ENCODE peak calls at places on chromosomes 6 and 20, in eight cellular contexts. One of them, this sample, is unnamed.

GRCh38 chr6:125546827-125547226 is 202.6 kb upstream of the HEY2 start:
- DNase-seq in HuH-7.5: no peak
- DNase-seq in activated CD4-positive, alpha-beta T cell treated with anti-CD3 and anti-CD28 coated beads for 4 hours: no peak
- DNase-seq in RWPE1: no peak
- DNase-seq in fibroblast of the aortic adventitia: peak; percentile 6
- DNase-seq in progenitor cell of endocrine pancreas: no peak
- DNase-seq in stimulated activated CD4-positive, alpha-beta T cell treated with anti-CD3 and anti-CD28 coated beads, Interleukin-2, amount 100 ng/mL, for 24 hours: no peak
- DNase-seq in NCI-H1092: no peak
- DNase-seq in this sample: no peak

GRCh38 chr6:56685994-56686393 is 43.3 kb upstream of the DST start:
- DNase-seq in HuH-7.5: no peak
- DNase-seq in activated CD4-positive, alpha-beta T cell treated with anti-CD3 and anti-CD28 coated beads for 4 hours: no peak
- DNase-seq in RWPE1: no peak
- DNase-seq in fibroblast of the aortic adventitia: no peak
- DNase-seq in progenitor cell of endocrine pancreas: no peak
- DNase-seq in stimulated activated CD4-positive, alpha-beta T cell treated with anti-CD3 and anti-CD28 coated beads, Interleukin-2, amount 100 ng/mL, for 24 hours: no peak
- DNase-seq in NCI-H1092: no peak
- DNase-seq in this sample: no peak

GRCh38 chr6:142851601-142852000 is 93.4 kb downstream of the HIVEP2 start:
- DNase-seq in HuH-7.5: no peak
- DNase-seq in activated CD4-positive, alpha-beta T cell treated with anti-CD3 and anti-CD28 coated beads for 4 hours: no peak
- DNase-seq in RWPE1: no peak
- DNase-seq in fibroblast of the aortic adventitia: no peak
- DNase-seq in progenitor cell of endocrine pancreas: no peak
- DNase-seq in stimulated activated CD4-positive, alpha-beta T cell treated with anti-CD3 and anti-CD28 coated beads, Interleukin-2, amount 100 ng/mL, for 24 hours: no peak
- DNase-seq in NCI-H1092: no peak
- DNase-seq in this sample: no peak

GRCh38 chr20:35757098-35757705 is 14.6 kb upstream of the PHF20 start:
- DNase-seq in HuH-7.5: no peak
- DNase-seq in activated CD4-positive, alpha-beta T cell treated with anti-CD3 and anti-CD28 coated beads for 4 hours: no peak
- DNase-seq in RWPE1: no peak
- DNase-seq in fibroblast of the aortic adventitia: no peak
- DNase-seq in progenitor cell of endocrine pancreas: no peak
- DNase-seq in stimulated activated CD4-positive, alpha-beta T cell treated with anti-CD3 and anti-CD28 coated beads, Interleukin-2, amount 100 ng/mL, for 24 hours: no peak
- DNase-seq in NCI-H1092: no peak
- DNase-seq in this sample: no peak

GRCh38 chr6:111972714-111973678 is 80.9 kb upstream of the CCN6 start:
- DNase-seq in HuH-7.5: no peak
- DNase-seq in activated CD4-positive, alpha-beta T cell treated with anti-CD3 and anti-CD28 coated beads for 4 hours: peak; percentile 70
- DNase-seq in RWPE1: peak; percentile 74
- DNase-seq in fibroblast of the aortic adventitia: peak; percentile 98
- DNase-seq in progenitor cell of endocrine pancreas: no peak
- DNase-seq in stimulated activated CD4-positive, alpha-beta T cell treated with anti-CD3 and anti-CD28 coated beads, Interleukin-2, amount 100 ng/mL, for 24 hours: peak; percentile 68
- DNase-seq in NCI-H1092: no peak
- DNase-seq in this sample: peak; percentile 90

GRCh38 chr6:47661960-47662359 is 36.4 kb upstream of the ADGRF4 start:
- DNase-seq in HuH-7.5: no peak
- DNase-seq in activated CD4-positive, alpha-beta T cell treated with anti-CD3 and anti-CD28 coated beads for 4 hours: no peak
- DNase-seq in RWPE1: no peak
- DNase-seq in fibroblast of the aortic adventitia: no peak
- DNase-seq in progenitor cell of endocrine pancreas: no peak
- DNase-seq in stimulated activated CD4-positive, alpha-beta T cell treated with anti-CD3 and anti-CD28 coated beads, Interleukin-2, amount 100 ng/mL, for 24 hours: no peak
- DNase-seq in NCI-H1092: no peak
- DNase-seq in this sample: no peak

GRCh38 chr6:53603381-53604121 is 58.6 kb upstream of the GCLC start:
- DNase-seq in HuH-7.5: no peak
- DNase-seq in activated CD4-positive, alpha-beta T cell treated with anti-CD3 and anti-CD28 coated beads for 4 hours: no peak
- DNase-seq in RWPE1: no peak
- DNase-seq in fibroblast of the aortic adventitia: peak; percentile 59
- DNase-seq in progenitor cell of endocrine pancreas: no peak
- DNase-seq in stimulated activated CD4-positive, alpha-beta T cell treated with anti-CD3 and anti-CD28 coated beads, Interleukin-2, amount 100 ng/mL, for 24 hours: no peak
- DNase-seq in NCI-H1092: no peak
- DNase-seq in this sample: no peak

GRCh38 chr6:104187616-104188015 is 672.1 kb downstream of the HACE1 start:
- DNase-seq in HuH-7.5: no peak
- DNase-seq in activated CD4-positive, alpha-beta T cell treated with anti-CD3 and anti-CD28 coated beads for 4 hours: no peak
- DNase-seq in RWPE1: no peak
- DNase-seq in fibroblast of the aortic adventitia: no peak
- DNase-seq in progenitor cell of endocrine pancreas: no peak
- DNase-seq in stimulated activated CD4-positive, alpha-beta T cell treated with anti-CD3 and anti-CD28 coated beads, Interleukin-2, amount 100 ng/mL, for 24 hours: no peak
- DNase-seq in NCI-H1092: no peak
- DNase-seq in this sample: no peak

GRCh38 chr20:63273635-63274380 is 1.2 kb downstream of the ARFGAP1 start:
- DNase-seq in HuH-7.5: no peak
- DNase-seq in activated CD4-positive, alpha-beta T cell treated with anti-CD3 and anti-CD28 coated beads for 4 hours: no peak
- DNase-seq in RWPE1: peak; percentile 82
- DNase-seq in fibroblast of the aortic adventitia: peak; percentile 67
- DNase-seq in progenitor cell of endocrine pancreas: no peak
- DNase-seq in stimulated activated CD4-positive, alpha-beta T cell treated with anti-CD3 and anti-CD28 coated beads, Interleukin-2, amount 100 ng/mL, for 24 hours: no peak
- DNase-seq in NCI-H1092: no peak
- DNase-seq in this sample: peak; percentile 48

GRCh38 chr20:44215125-44215524 is 4.6 kb upstream of the OSER1 start:
- DNase-seq in HuH-7.5: peak; percentile 49
- DNase-seq in activated CD4-positive, alpha-beta T cell treated with anti-CD3 and anti-CD28 coated beads for 4 hours: peak; percentile 74
- DNase-seq in RWPE1: peak; percentile 72
- DNase-seq in fibroblast of the aortic adventitia: peak; percentile 77
- DNase-seq in progenitor cell of endocrine pancreas: peak; percentile 51
- DNase-seq in stimulated activated CD4-positive, alpha-beta T cell treated with anti-CD3 and anti-CD28 coated beads, Interleukin-2, amount 100 ng/mL, for 24 hours: peak; percentile 79
- DNase-seq in NCI-H1092: peak; percentile 33
- DNase-seq in this sample: no peak

GRCh38 chr6:12222405-12223366 is 67.5 kb upstream of the EDN1 start:
- DNase-seq in HuH-7.5: no peak
- DNase-seq in activated CD4-positive, alpha-beta T cell treated with anti-CD3 and anti-CD28 coated beads for 4 hours: no peak
- DNase-seq in RWPE1: no peak
- DNase-seq in fibroblast of the aortic adventitia: no peak
- DNase-seq in progenitor cell of endocrine pancreas: no peak
- DNase-seq in stimulated activated CD4-positive, alpha-beta T cell treated with anti-CD3 and anti-CD28 coated beads, Interleukin-2, amount 100 ng/mL, for 24 hours: no peak
- DNase-seq in NCI-H1092: no peak
- DNase-seq in this sample: no peak

GRCh38 chr6:56862415-56863175 is 92.3 kb upstream of the BEND6 start:
- DNase-seq in HuH-7.5: no peak
- DNase-seq in activated CD4-positive, alpha-beta T cell treated with anti-CD3 and anti-CD28 coated beads for 4 hours: no peak
- DNase-seq in RWPE1: no peak
- DNase-seq in fibroblast of the aortic adventitia: peak; percentile 76
- DNase-seq in progenitor cell of endocrine pancreas: no peak
- DNase-seq in stimulated activated CD4-positive, alpha-beta T cell treated with anti-CD3 and anti-CD28 coated beads, Interleukin-2, amount 100 ng/mL, for 24 hours: no peak
- DNase-seq in NCI-H1092: no peak
- DNase-seq in this sample: no peak

GRCh38 chr6:44775121-44775520 is 387.6 kb downstream of the CDC5L start:
- DNase-seq in HuH-7.5: no peak
- DNase-seq in activated CD4-positive, alpha-beta T cell treated with anti-CD3 and anti-CD28 coated beads for 4 hours: no peak
- DNase-seq in RWPE1: no peak
- DNase-seq in fibroblast of the aortic adventitia: no peak
- DNase-seq in progenitor cell of endocrine pancreas: no peak
- DNase-seq in stimulated activated CD4-positive, alpha-beta T cell treated with anti-CD3 and anti-CD28 coated beads, Interleukin-2, amount 100 ng/mL, for 24 hours: no peak
- DNase-seq in NCI-H1092: no peak
- DNase-seq in this sample: no peak

GRCh38 chr6:110492584-110492983 is 16.2 kb upstream of the SLC22A16 start:
- DNase-seq in HuH-7.5: no peak
- DNase-seq in activated CD4-positive, alpha-beta T cell treated with anti-CD3 and anti-CD28 coated beads for 4 hours: no peak
- DNase-seq in RWPE1: no peak
- DNase-seq in fibroblast of the aortic adventitia: no peak
- DNase-seq in progenitor cell of endocrine pancreas: no peak
- DNase-seq in stimulated activated CD4-positive, alpha-beta T cell treated with anti-CD3 and anti-CD28 coated beads, Interleukin-2, amount 100 ng/mL, for 24 hours: no peak
- DNase-seq in NCI-H1092: no peak
- DNase-seq in this sample: no peak

GRCh38 chr6:136031982-136032381 is 180.5 kb downstream of the PDE7B start:
- DNase-seq in HuH-7.5: peak; percentile 28
- DNase-seq in activated CD4-positive, alpha-beta T cell treated with anti-CD3 and anti-CD28 coated beads for 4 hours: no peak
- DNase-seq in RWPE1: peak; percentile 38
- DNase-seq in fibroblast of the aortic adventitia: peak; percentile 82
- DNase-seq in progenitor cell of endocrine pancreas: no peak
- DNase-seq in stimulated activated CD4-positive, alpha-beta T cell treated with anti-CD3 and anti-CD28 coated beads, Interleukin-2, amount 100 ng/mL, for 24 hours: no peak
- DNase-seq in NCI-H1092: no peak
- DNase-seq in this sample: no peak

GRCh38 chr20:13613917-13614316 is 24.8 kb downstream of the TASP1 start:
- DNase-seq in HuH-7.5: no peak
- DNase-seq in activated CD4-positive, alpha-beta T cell treated with anti-CD3 and anti-CD28 coated beads for 4 hours: no peak
- DNase-seq in RWPE1: no peak
- DNase-seq in fibroblast of the aortic adventitia: peak; percentile 59
- DNase-seq in progenitor cell of endocrine pancreas: no peak
- DNase-seq in stimulated activated CD4-positive, alpha-beta T cell treated with anti-CD3 and anti-CD28 coated beads, Interleukin-2, amount 100 ng/mL, for 24 hours: no peak
- DNase-seq in NCI-H1092: no peak
- DNase-seq in this sample: no peak

GRCh38 chr6:40715501-40716403 is 128.6 kb upstream of the LRFN2 start:
- DNase-seq in HuH-7.5: no peak
- DNase-seq in activated CD4-positive, alpha-beta T cell treated with anti-CD3 and anti-CD28 coated beads for 4 hours: no peak
- DNase-seq in RWPE1: no peak
- DNase-seq in fibroblast of the aortic adventitia: no peak
- DNase-seq in progenitor cell of endocrine pancreas: no peak
- DNase-seq in stimulated activated CD4-positive, alpha-beta T cell treated with anti-CD3 and anti-CD28 coated beads, Interleukin-2, amount 100 ng/mL, for 24 hours: no peak
- DNase-seq in NCI-H1092: peak; percentile 26
- DNase-seq in this sample: no peak

GRCh38 chr6:77653817-77654216 is 978 bp downstream of the MEI4 start:
- DNase-seq in HuH-7.5: no peak
- DNase-seq in activated CD4-positive, alpha-beta T cell treated with anti-CD3 and anti-CD28 coated beads for 4 hours: no peak
- DNase-seq in RWPE1: no peak
- DNase-seq in fibroblast of the aortic adventitia: no peak
- DNase-seq in progenitor cell of endocrine pancreas: no peak
- DNase-seq in stimulated activated CD4-positive, alpha-beta T cell treated with anti-CD3 and anti-CD28 coated beads, Interleukin-2, amount 100 ng/mL, for 24 hours: no peak
- DNase-seq in NCI-H1092: no peak
- DNase-seq in this sample: no peak

GRCh38 chr20:878511-879307 is 37.4 kb downstream of the ANGPT4 start:
- DNase-seq in HuH-7.5: peak; percentile 62
- DNase-seq in activated CD4-positive, alpha-beta T cell treated with anti-CD3 and anti-CD28 coated beads for 4 hours: peak; percentile 8
- DNase-seq in RWPE1: peak; percentile 51
- DNase-seq in fibroblast of the aortic adventitia: peak; percentile 41
- DNase-seq in progenitor cell of endocrine pancreas: peak; percentile 68
- DNase-seq in stimulated activated CD4-positive, alpha-beta T cell treated with anti-CD3 and anti-CD28 coated beads, Interleukin-2, amount 100 ng/mL, for 24 hours: no peak
- DNase-seq in NCI-H1092: no peak
- DNase-seq in this sample: no peak

GRCh38 chr6:135901776-135902524 is 50.4 kb downstream of the PDE7B start:
- DNase-seq in HuH-7.5: no peak
- DNase-seq in activated CD4-positive, alpha-beta T cell treated with anti-CD3 and anti-CD28 coated beads for 4 hours: peak; percentile 26
- DNase-seq in RWPE1: no peak
- DNase-seq in fibroblast of the aortic adventitia: peak; percentile 97
- DNase-seq in progenitor cell of endocrine pancreas: no peak
- DNase-seq in stimulated activated CD4-positive, alpha-beta T cell treated with anti-CD3 and anti-CD28 coated beads, Interleukin-2, amount 100 ng/mL, for 24 hours: no peak
- DNase-seq in NCI-H1092: no peak
- DNase-seq in this sample: peak; percentile 58

GRCh38 chr20:51272392-51272791 is 249.5 kb upstream of the KCNG1 start:
- DNase-seq in HuH-7.5: no peak
- DNase-seq in activated CD4-positive, alpha-beta T cell treated with anti-CD3 and anti-CD28 coated beads for 4 hours: no peak
- DNase-seq in RWPE1: no peak
- DNase-seq in fibroblast of the aortic adventitia: peak; percentile 68
- DNase-seq in progenitor cell of endocrine pancreas: no peak
- DNase-seq in stimulated activated CD4-positive, alpha-beta T cell treated with anti-CD3 and anti-CD28 coated beads, Interleukin-2, amount 100 ng/mL, for 24 hours: no peak
- DNase-seq in NCI-H1092: no peak
- DNase-seq in this sample: no peak

GRCh38 chr20:49281059-49281912 is 3.4 kb upstream of the ZNFX1 start:
- DNase-seq in HuH-7.5: no peak
- DNase-seq in activated CD4-positive, alpha-beta T cell treated with anti-CD3 and anti-CD28 coated beads for 4 hours: no peak
- DNase-seq in RWPE1: no peak
- DNase-seq in fibroblast of the aortic adventitia: no peak
- DNase-seq in progenitor cell of endocrine pancreas: no peak
- DNase-seq in stimulated activated CD4-positive, alpha-beta T cell treated with anti-CD3 and anti-CD28 coated beads, Interleukin-2, amount 100 ng/mL, for 24 hours: no peak
- DNase-seq in NCI-H1092: no peak
- DNase-seq in this sample: no peak

GRCh38 chr6:45677381-45677992 is 299.8 kb upstream of the SUPT3H start:
- DNase-seq in HuH-7.5: no peak
- DNase-seq in activated CD4-positive, alpha-beta T cell treated with anti-CD3 and anti-CD28 coated beads for 4 hours: peak; percentile 20
- DNase-seq in RWPE1: no peak
- DNase-seq in fibroblast of the aortic adventitia: no peak
- DNase-seq in progenitor cell of endocrine pancreas: no peak
- DNase-seq in stimulated activated CD4-positive, alpha-beta T cell treated with anti-CD3 and anti-CD28 coated beads, Interleukin-2, amount 100 ng/mL, for 24 hours: no peak
- DNase-seq in NCI-H1092: no peak
- DNase-seq in this sample: no peak

GRCh38 chr6:166583230-166583629 is 3.2 kb downstream of the RAMACL start:
- DNase-seq in HuH-7.5: no peak
- DNase-seq in activated CD4-positive, alpha-beta T cell treated with anti-CD3 and anti-CD28 coated beads for 4 hours: no peak
- DNase-seq in RWPE1: no peak
- DNase-seq in fibroblast of the aortic adventitia: no peak
- DNase-seq in progenitor cell of endocrine pancreas: no peak
- DNase-seq in stimulated activated CD4-positive, alpha-beta T cell treated with anti-CD3 and anti-CD28 coated beads, Interleukin-2, amount 100 ng/mL, for 24 hours: no peak
- DNase-seq in NCI-H1092: no peak
- DNase-seq in this sample: no peak

GRCh38 chr20:57122481-57123138 is 143.8 kb downstream of the BMP7 start:
- DNase-seq in HuH-7.5: no peak
- DNase-seq in activated CD4-positive, alpha-beta T cell treated with anti-CD3 and anti-CD28 coated beads for 4 hours: no peak
- DNase-seq in RWPE1: no peak
- DNase-seq in fibroblast of the aortic adventitia: no peak
- DNase-seq in progenitor cell of endocrine pancreas: no peak
- DNase-seq in stimulated activated CD4-positive, alpha-beta T cell treated with anti-CD3 and anti-CD28 coated beads, Interleukin-2, amount 100 ng/mL, for 24 hours: no peak
- DNase-seq in NCI-H1092: no peak
- DNase-seq in this sample: no peak

GRCh38 chr6:37279366-37280134 is 21.6 kb upstream of the TMEM217 start:
- DNase-seq in HuH-7.5: no peak
- DNase-seq in activated CD4-positive, alpha-beta T cell treated with anti-CD3 and anti-CD28 coated beads for 4 hours: no peak
- DNase-seq in RWPE1: no peak
- DNase-seq in fibroblast of the aortic adventitia: peak; percentile 73
- DNase-seq in progenitor cell of endocrine pancreas: no peak
- DNase-seq in stimulated activated CD4-positive, alpha-beta T cell treated with anti-CD3 and anti-CD28 coated beads, Interleukin-2, amount 100 ng/mL, for 24 hours: no peak
- DNase-seq in NCI-H1092: no peak
- DNase-seq in this sample: no peak

GRCh38 chr6:3206339-3207015 is 21.0 kb downstream of the TUBB2B start:
- DNase-seq in HuH-7.5: no peak
- DNase-seq in activated CD4-positive, alpha-beta T cell treated with anti-CD3 and anti-CD28 coated beads for 4 hours: no peak
- DNase-seq in RWPE1: no peak
- DNase-seq in fibroblast of the aortic adventitia: no peak
- DNase-seq in progenitor cell of endocrine pancreas: no peak
- DNase-seq in stimulated activated CD4-positive, alpha-beta T cell treated with anti-CD3 and anti-CD28 coated beads, Interleukin-2, amount 100 ng/mL, for 24 hours: no peak
- DNase-seq in NCI-H1092: no peak
- DNase-seq in this sample: no peak

GRCh38 chr6:168981187-168981586 is 272.5 kb downstream of the THBS2 start:
- DNase-seq in HuH-7.5: no peak
- DNase-seq in activated CD4-positive, alpha-beta T cell treated with anti-CD3 and anti-CD28 coated beads for 4 hours: no peak
- DNase-seq in RWPE1: no peak
- DNase-seq in fibroblast of the aortic adventitia: no peak
- DNase-seq in progenitor cell of endocrine pancreas: no peak
- DNase-seq in stimulated activated CD4-positive, alpha-beta T cell treated with anti-CD3 and anti-CD28 coated beads, Interleukin-2, amount 100 ng/mL, for 24 hours: no peak
- DNase-seq in NCI-H1092: no peak
- DNase-seq in this sample: no peak

GRCh38 chr20:19321176-19321575 is 108.7 kb downstream of the SLC24A3 start:
- DNase-seq in HuH-7.5: no peak
- DNase-seq in activated CD4-positive, alpha-beta T cell treated with anti-CD3 and anti-CD28 coated beads for 4 hours: no peak
- DNase-seq in RWPE1: no peak
- DNase-seq in fibroblast of the aortic adventitia: no peak
- DNase-seq in progenitor cell of endocrine pancreas: no peak
- DNase-seq in stimulated activated CD4-positive, alpha-beta T cell treated with anti-CD3 and anti-CD28 coated beads, Interleukin-2, amount 100 ng/mL, for 24 hours: no peak
- DNase-seq in NCI-H1092: no peak
- DNase-seq in this sample: no peak